ENCODE peak calls at places on chromosomes 4 and X, in nine cellular contexts. A, Y, F, G, I, S, X, N and J are unnamed samples.

GRCh38 chr4:63729519-63729918 is 679.7 kb downstream of the TECRL start:
- DNase-seq in A (no peak), Y (no peak), F (no peak), G (no peak), I (no peak), S (no peak), X (no peak), N (no peak), J (no peak)

GRCh38 chr4:8706221-8707044 is 113.9 kb downstream of the CPZ start:
- DNase-seq in A (peak; percentile 7), Y (no peak), F (no peak), G (no peak), I (no peak), S (no peak), X (no peak), N (no peak), J (no peak)

GRCh38 chrX:10750581-10750980 is 130.2 kb upstream of the MID1 start:
- DNase-seq in A (no peak), Y (no peak), F (no peak), G (no peak), I (no peak), S (no peak), X (no peak), N (no peak), J (no peak)

GRCh38 chr4:148795156-148795864 is 353.1 kb upstream of the NR3C2 start:
- DNase-seq in A (peak; percentile 25), Y (peak; percentile 66), F (no peak), G (peak; percentile 55), I (no peak), S (peak; percentile 67), X (no peak), N (peak; percentile 21), J (no peak)

GRCh38 chrX:74421181-74422028 is at the start of gene SLC16A2:
- DNase-seq in A (peak; percentile 70), Y (peak; percentile 67), F (peak; percentile 29), G (peak; percentile 48), I (peak; percentile 52), S (peak; percentile 71), X (no peak), N (peak; percentile 74), J (peak; percentile 44)

GRCh38 chr4:112422644-112423043 is 93.3 kb downstream of the NEUROG2 start:
- DNase-seq in A (no peak), Y (no peak), F (no peak), G (no peak), I (no peak), S (peak; percentile 14), X (peak; percentile 17), N (no peak), J (no peak)

GRCh38 chr4:8537041-8537461 is 43.1 kb upstream of the GPR78 start:
- DNase-seq in A (no peak), Y (no peak), F (peak; percentile 14), G (peak; percentile 63), I (peak; percentile 62), S (peak; percentile 88), X (no peak), N (peak; percentile 73), J (peak; percentile 70)

GRCh38 chr4:144906181-144906895 is 191.7 kb downstream of the ANAPC10 start:
- DNase-seq in A (no peak), Y (no peak), F (no peak), G (peak; percentile 39), I (no peak), S (peak; percentile 68), X (no peak), N (no peak), J (no peak)

GRCh38 chrX:48489892-48490291 is 13.9 kb downstream of the FTSJ1 start:
- DNase-seq in A (no peak), Y (no peak), F (no peak), G (no peak), I (no peak), S (no peak), X (no peak), N (no peak), J (no peak)

GRCh38 chrX:4825550-4825949 is 1112.1 kb upstream of the PRKX start:
- DNase-seq in A (no peak), Y (no peak), F (no peak), G (no peak), I (peak; percentile 11), S (no peak), X (no peak), N (no peak), J (no peak)

GRCh38 chrX:155968106-155968714 is 29.3 kb upstream of the IL9R start:
- DNase-seq in A (no peak), Y (no peak), F (no peak), G (no peak), I (no peak), S (no peak), X (no peak), N (no peak), J (no peak)

GRCh38 chrX:17580529-17581155 is 156.7 kb upstream of the SCML1 start:
- DNase-seq in A (no peak), Y (peak; percentile 54), F (no peak), G (peak; percentile 39), I (no peak), S (peak; percentile 83), X (no peak), N (no peak), J (no peak)

GRCh38 chr4:648579-649292 is 23.4 kb downstream of the PDE6B start:
- DNase-seq in A (no peak), Y (peak; percentile 70), F (no peak), G (no peak), I (no peak), S (no peak), X (no peak), N (no peak), J (no peak)

GRCh38 chr4:128553665-128554515 is 255.6 kb upstream of the JADE1 start:
- DNase-seq in A (no peak), Y (no peak), F (no peak), G (peak; percentile 68), I (no peak), S (peak; percentile 63), X (no peak), N (no peak), J (no peak)

GRCh38 chrX:69306063-69306404 is 140.8 kb upstream of the PJA1 start:
- DNase-seq in A (no peak), Y (no peak), F (no peak), G (no peak), I (no peak), S (no peak), X (no peak), N (no peak), J (no peak)

GRCh38 chr4:174604198-174604597 is 81.9 kb upstream of the HPGD start:
- DNase-seq in A (no peak), Y (no peak), F (no peak), G (no peak), I (no peak), S (peak; percentile 81), X (no peak), N (no peak), J (no peak)

GRCh38 chrX:7996414-7996813 is 69.2 kb upstream of the PNPLA4 start:
- DNase-seq in A (no peak), Y (peak; percentile 65), F (no peak), G (peak; percentile 18), I (no peak), S (peak; percentile 54), X (no peak), N (peak; percentile 50), J (peak; percentile 39)

GRCh38 chrX:38859602-38860001 is 58.3 kb downstream of the MID1IP1 start:
- DNase-seq in A (no peak), Y (no peak), F (no peak), G (no peak), I (no peak), S (peak; percentile 23), X (no peak), N (no peak), J (no peak)

GRCh38 chrX:10819973-10820372 is 199.6 kb upstream of the MID1 start:
- DNase-seq in A (no peak), Y (no peak), F (no peak), G (no peak), I (no peak), S (no peak), X (no peak), N (no peak), J (no peak)

DNA sequence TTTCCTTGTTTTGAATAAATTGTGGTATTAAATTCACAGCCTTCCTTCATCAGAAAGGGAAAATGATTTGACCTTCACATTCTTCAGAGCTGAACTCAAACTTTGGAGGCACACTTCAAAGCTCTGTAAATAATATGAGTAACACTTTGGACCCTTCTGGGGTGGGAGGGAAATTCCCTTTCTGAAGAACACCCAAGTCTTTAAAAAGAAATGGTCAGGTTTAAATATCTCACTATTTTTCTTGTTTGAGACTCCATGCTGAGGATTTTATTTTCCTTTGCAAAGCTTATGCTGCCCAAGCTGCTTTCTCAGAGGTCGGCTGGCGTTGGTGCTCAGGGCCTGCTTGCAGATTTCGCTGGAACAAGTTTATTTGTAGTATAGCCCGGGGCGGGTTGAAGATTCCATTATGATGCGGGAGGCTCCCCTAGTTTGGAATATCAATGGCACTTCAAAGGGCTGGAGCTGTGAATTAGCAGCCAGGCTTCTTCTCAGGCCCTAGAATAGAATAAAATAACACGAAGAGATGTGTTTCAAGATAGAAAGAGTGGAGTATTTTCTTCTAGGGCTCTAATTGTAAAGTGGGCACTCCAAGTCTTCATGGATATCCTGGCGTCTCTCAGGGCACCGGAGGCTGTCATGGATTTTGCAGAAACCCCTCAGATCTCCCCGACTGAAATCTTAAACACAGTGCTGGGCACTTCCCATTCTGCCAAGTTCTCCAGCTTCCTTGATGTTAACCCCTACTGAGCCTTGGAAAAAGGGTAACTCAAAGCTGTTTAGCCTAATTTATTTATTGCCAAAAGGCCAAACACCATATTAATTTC is 315.6 kb downstream of the GPAT3 start:
- DNase-seq in A (no peak), Y (peak; percentile 5), F (no peak), G (no peak), I (no peak), S (peak; percentile 74), X (peak; percentile 60), N (no peak), J (no peak)
- H3K4me3 ChIP-seq in A (no peak overlapping the region), Y (no peak overlapping the region), F (no peak overlapping the region), G (no peak overlapping the region), I (no peak overlapping the region), S (no peak overlapping the region), X (no peak overlapping the region), N (no peak overlapping the region), J (no peak overlapping the region)

GRCh38 chr4:14478504-14478903 is 523.8 kb upstream of the CPEB2 start:
- DNase-seq in A (no peak), Y (no peak), F (no peak), G (no peak), I (no peak), S (no peak), X (no peak), N (no peak), J (no peak)
- TF ChIP-seq CTCF in A (no peak), Y (no peak), F (no peak), G (no peak), I (no peak), S (no peak), X (no peak), N (no peak), J (no peak)

DNA sequence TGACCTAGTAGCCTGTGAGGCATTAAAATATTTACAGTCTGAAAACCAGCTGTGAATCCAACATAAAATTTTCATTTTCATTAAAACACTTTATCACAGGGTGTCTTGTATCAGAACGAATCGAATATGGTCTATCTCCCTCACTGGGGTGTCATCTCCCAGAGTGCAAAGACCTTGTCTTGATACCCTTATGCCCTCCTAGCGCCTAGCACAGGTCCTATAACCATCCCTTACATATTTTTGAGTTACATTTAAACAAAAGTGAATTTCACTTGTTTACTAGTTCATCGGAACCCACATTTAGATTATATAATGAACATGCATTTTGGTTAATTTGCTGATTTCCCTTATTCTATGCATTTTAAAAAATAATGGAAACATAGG is 14.0 kb downstream of the DIPK2B start:
- DNase-seq in A (no peak), Y (no peak), F (no peak), G (no peak), I (no peak), S (no peak), X (no peak), N (no peak), J (no peak)
- H3K4me3 ChIP-seq in A (peak overlapping the region; percentile 59), Y (no peak overlapping the region), F (peak overlapping the region; percentile 69), G (no peak overlapping the region), I (no peak overlapping the region), S (no peak overlapping the region), X (peak overlapping the region; percentile 52), N (no peak overlapping the region), J (peak overlapping the region; percentile 32)

GRCh38 chr4:176896211-176896610 is 103.5 kb upstream of the VEGFC start:
- DNase-seq in A (no peak), Y (no peak), F (no peak), G (no peak), I (no peak), S (no peak), X (no peak), N (no peak), J (no peak)
- TF ChIP-seq CTCF in A (no peak), Y (no peak), F (no peak), G (no peak), I (no peak), S (no peak), X (no peak), N (no peak), J (no peak)